ENCODE peak calls at places on chromosomes 7 and 10, in seven cellular contexts. H, O, F, R, I, M and B are unnamed samples.

GRCh38 chr10:127897177-127897576 is 4.4 kb upstream of the CLRN3 start:
- DNase-seq in O (no peak), M (no peak), R (no peak), F (no peak), H (no peak), I (no peak), B (no peak)

GRCh38 chr7:130910949-130911944 is 177.2 kb upstream of the KLF14 start:
- DNase-seq in R (peak; percentile 71), O (peak; percentile 81), I (no peak), F (no peak), H (no peak), M (peak; percentile 73), B (no peak)

GRCh38 chr7:100044719-100045118 is 4.9 kb upstream of the ZSCAN21 start:
- DNase-seq in M (no peak), I (peak; percentile 48), R (no peak), O (no peak), F (peak; percentile 59), H (no peak), B (peak; percentile 48)

GRCh38 chr7:102125127-102125561 is 161.5 kb upstream of the SH2B2 start:
- DNase-seq in R (peak; percentile 93), O (peak; percentile 91), F (peak; percentile 21), H (peak; percentile 28), M (peak; percentile 97), I (no peak), B (no peak)

GRCh38 chr7:128912281-128912680 is 1.8 kb upstream of the KCP start:
- DNase-seq in H (no peak), R (peak; percentile 51), I (no peak), F (no peak), M (no peak), O (no peak), B (no peak)

GRCh38 chr10:117409549-117410283 is 34.5 kb upstream of the PDZD8 start:
- DNase-seq in R (no peak), H (no peak), I (no peak), F (no peak), M (no peak), O (no peak), B (no peak)

GRCh38 chr10:96834121-96834520 is 2.0 kb downstream of the LCOR start:
- DNase-seq in O (peak; percentile 40), H (no peak), R (no peak), F (no peak), I (no peak), M (no peak), B (peak; percentile 31)

GRCh38 chr10:16520900-16521299 is 779 bp downstream of the C1QL3 start:
- DNase-seq in R (peak; percentile 82), O (peak; percentile 26), M (peak; percentile 11), H (peak; percentile 17), F (peak; percentile 6), I (no peak), B (no peak)

GRCh38 chr10:75744242-75744641 is 312.8 kb downstream of the LRMDA start:
- DNase-seq in R (no peak), I (no peak), H (no peak), O (no peak), F (no peak), M (peak; percentile 26), B (no peak)

GRCh38 chr10:30391266-30391665 is 42.2 kb upstream of the MTPAP start:
- DNase-seq in R (no peak), O (no peak), M (no peak), I (no peak), F (no peak), H (no peak), B (no peak)

GRCh38 chr7:148944935-148945934 is 61.1 kb upstream of the EZH2 start:
- DNase-seq in M (peak; percentile 15), O (peak; percentile 45), I (no peak), F (no peak), R (no peak), H (no peak), B (no peak)

GRCh38 chr7:24968165-24968564 is 11.8 kb downstream of the OSBPL3 start:
- DNase-seq in H (no peak), I (no peak), R (no peak), O (peak; percentile 39), F (no peak), M (peak; percentile 69), B (no peak)

GRCh38 chr7:8290645-8291308 is 28.8 kb upstream of the ICA1 start:
- DNase-seq in I (peak; percentile 35), O (no peak), H (no peak), R (no peak), F (peak; percentile 51), M (no peak), B (no peak)

GRCh38 chr7:5354460-5355279 is 69.0 kb downstream of the TNRC18 start:
- DNase-seq in R (peak; percentile 82), I (peak; percentile 93), M (peak; percentile 79), H (no peak), O (peak; percentile 27), F (peak; percentile 86), B (no peak)

GRCh38 chr10:75941181-75941580 is 509.8 kb downstream of the LRMDA start:
- DNase-seq in R (no peak), I (no peak), H (no peak), F (no peak), O (no peak), M (no peak), B (no peak)

GRCh38 chr10:109933984-109934565 is 10.8 kb upstream of the XPNPEP1 start:
- DNase-seq in M (peak; percentile 33), O (peak; percentile 63), H (no peak), F (no peak), R (peak; percentile 57), I (no peak), B (no peak)

GRCh38 chr7:148882668-148883232 is 1.3 kb downstream of the EZH2 start:
- DNase-seq in I (no peak), F (peak; percentile 11), H (no peak), R (no peak), O (no peak), M (peak; percentile 12), B (peak; percentile 15)

GRCh38 chr10:95906675-95907453 is 911 bp upstream of the CC2D2B start:
- DNase-seq in H (no peak), I (peak; percentile 56), F (peak; percentile 63), M (peak; percentile 72), R (peak; percentile 80), O (peak; percentile 81), B (peak; percentile 73)

GRCh38 chr10:13502384-13502783 is 26.4 kb downstream of the BEND7 start:
- DNase-seq in O (no peak), F (no peak), I (no peak), H (no peak), R (no peak), M (peak; percentile 10), B (no peak)

GRCh38 chr7:55568613-55569268 is 3.6 kb downstream of the VOPP1 start:
- DNase-seq in R (no peak), H (no peak), I (no peak), F (no peak), O (peak; percentile 61), M (peak; percentile 17), B (no peak)

GRCh38 chr10:33114451-33114944 is 156.5 kb upstream of the ITGB1 start:
- DNase-seq in R (no peak), M (peak; percentile 66), F (no peak), H (no peak), O (peak; percentile 85), I (no peak), B (no peak)

GRCh38 chr7:69213882-69214281 is 384.4 kb upstream of the AUTS2 start:
- DNase-seq in I (no peak), R (no peak), F (no peak), M (no peak), O (no peak), H (no peak), B (no peak)